ENCODE peak calls at places on chromosomes 2 and 18, in six cellular contexts. D, I, W, N, E and U are unnamed samples.
A peak's percentile ranks its signal among the peaks of the same experiment; 100 is the strongest.

GRCh38 chr2:27723372-27724144 is 48.0 kb upstream of the MRPL33 start:
- DNase-seq in D (peak; percentile 91), I (peak; percentile 43), W (peak; percentile 89), N (peak; percentile 91), E (peak; percentile 42), U (peak; percentile 73)

GRCh38 chr2:10286216-10287037 is 16.3 kb upstream of the HPCAL1 start:
- DNase-seq in D (no peak), I (no peak), W (no peak), N (no peak), E (no peak), U (peak; percentile 72)

GRCh38 chr18:76572517-76573247 is 77.6 kb upstream of the ZNF516 start:
- DNase-seq in D (peak; percentile 41), I (no peak), W (no peak), N (no peak), E (peak; percentile 1), U (no peak)

GRCh38 chr2:239268549-239268948 is 132.3 kb downstream of the HDAC4 start:
- DNase-seq in D (no peak), I (peak; percentile 49), W (no peak), N (no peak), E (no peak), U (no peak)

GRCh38 chr2:10399358-10399757 is 48.8 kb downstream of the ODC1 start:
- DNase-seq in D (no peak), I (no peak), W (no peak), N (no peak), E (no peak), U (no peak)

GRCh38 chr2:20665261-20666113 is 1.5 kb upstream of the GDF7 start:
- DNase-seq in D (no peak), I (no peak), W (peak; percentile 43), N (peak; percentile 12), E (no peak), U (no peak)

GRCh38 chr18:58682429-58683069 is 11.3 kb downstream of the MALT1 start:
- DNase-seq in D (peak; percentile 73), I (no peak), W (no peak), N (peak; percentile 67), E (no peak), U (peak; percentile 84)

GRCh38 chr18:55780591-55781071 is 192.6 kb upstream of the TCF4 start:
- DNase-seq in D (no peak), I (no peak), W (no peak), N (peak; percentile 71), E (no peak), U (no peak)

GRCh38 chr2:206981089-206981674 is 41.9 kb downstream of the CPO start:
- DNase-seq in D (no peak), I (no peak), W (no peak), N (no peak), E (no peak), U (no peak)

GRCh38 chr2:24568492-24568891 is 77.4 kb downstream of the NCOA1 start:
- DNase-seq in D (no peak), I (no peak), W (no peak), N (no peak), E (no peak), U (peak; percentile 11)

GRCh38 chr2:215427585-215427984 is 8.3 kb downstream of the FN1 start:
- DNase-seq in D (no peak), I (no peak), W (no peak), N (peak; percentile 18), E (no peak), U (no peak)

GRCh38 chr18:6961331-6961730 is 156.3 kb downstream of the LAMA1 start:
- DNase-seq in D (no peak), I (no peak), W (no peak), N (peak; percentile 4), E (no peak), U (peak; percentile 18)

GRCh38 chr2:130150181-130151144 is 5.6 kb upstream of the CCDC74B start:
- DNase-seq in D (no peak), I (no peak), W (no peak), N (no peak), E (no peak), U (no peak)

GRCh38 chr2:223952280-223952968 is 4.8 kb upstream of the MRPL44 start:
- DNase-seq in D (no peak), I (peak; percentile 79), W (peak; percentile 89), N (no peak), E (peak; percentile 81), U (no peak)

GRCh38 chr2:232325324-232326273 is 53.0 kb upstream of the ALPP start:
- DNase-seq in D (peak; percentile 58), I (no peak), W (peak; percentile 62), N (peak; percentile 38), E (peak; percentile 27), U (peak; percentile 40)

GRCh38 chr18:48922801-48923730 is 27.7 kb downstream of the SMAD7 start:
- DNase-seq in D (peak; percentile 87), I (no peak), W (peak; percentile 27), N (peak; percentile 96), E (no peak), U (peak; percentile 38)

GRCh38 chr2:215613265-215613664 is 177.4 kb upstream of the FN1 start:
- DNase-seq in D (peak; percentile 23), I (no peak), W (no peak), N (no peak), E (no peak), U (peak; percentile 16)

GRCh38 chr2:20080839-20081348 is 29.5 kb upstream of the LAPTM4A start:
- DNase-seq in D (no peak), I (no peak), W (peak; percentile 85), N (no peak), E (no peak), U (no peak)

GRCh38 chr2:234682492-234683228 is 185.8 kb upstream of the ARL4C start:
- DNase-seq in D (no peak), I (no peak), W (no peak), N (peak; percentile 17), E (no peak), U (no peak)

GRCh38 chr2:216658702-216659231 is 25.5 kb downstream of the IGFBP2 start:
- DNase-seq in D (peak; percentile 54), I (no peak), W (no peak), N (peak; percentile 42), E (no peak), U (no peak)
- TF ChIP-seq EZH2phosphoT487 in D (no peak), I (no peak), W (no peak), N (no peak), E (no peak), U (no peak)

DNA sequence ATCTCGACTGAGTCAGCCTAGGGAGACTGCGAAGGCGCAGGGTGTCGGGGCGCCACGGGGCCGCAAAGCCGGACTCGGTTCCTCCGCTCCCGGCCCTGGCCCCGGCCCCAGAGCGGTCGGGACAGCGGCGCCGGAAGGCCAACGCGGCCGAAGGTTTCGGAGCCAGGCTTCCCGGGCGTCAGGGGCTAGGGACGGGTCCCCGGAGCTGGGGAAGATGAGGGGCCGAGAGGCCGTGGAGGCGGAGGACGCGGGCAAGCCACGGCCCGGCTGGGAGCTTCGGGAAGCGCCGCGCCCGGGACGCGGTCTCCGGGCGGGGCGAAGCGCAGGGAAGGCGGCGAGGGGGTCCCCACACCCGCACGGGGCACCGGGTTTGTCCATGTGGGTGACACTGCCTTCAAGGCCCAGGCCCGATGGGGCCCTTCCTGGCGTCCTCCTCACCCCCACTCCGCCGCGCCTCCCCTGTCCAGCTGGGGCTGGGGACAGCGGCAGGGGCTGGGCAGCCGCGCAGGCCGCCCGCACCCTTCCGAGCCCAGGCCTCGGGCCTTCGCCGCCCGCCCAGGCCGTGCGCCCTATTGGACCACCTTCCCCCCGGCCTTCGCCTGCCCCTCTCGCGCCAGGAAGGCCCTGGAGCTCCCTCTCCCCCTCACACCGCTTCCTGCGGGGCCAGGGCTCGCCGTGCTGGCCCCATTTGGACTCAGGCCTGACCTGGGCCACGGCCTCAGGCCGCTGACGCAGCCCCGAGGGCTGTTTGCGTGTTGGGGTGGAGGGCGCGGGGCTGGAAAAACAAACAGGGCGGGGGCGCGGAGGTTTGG is 12.6 kb upstream of the SIX3 start:
- DNase-seq in D (no peak), I (no peak), W (peak; percentile 75), N (peak; percentile 34), E (no peak), U (no peak)
- H3K4me3 ChIP-seq in D (no peak overlapping the region), I (no peak overlapping the region), W (peak overlapping the region; percentile 42), N (no peak overlapping the region), E (no peak overlapping the region), U (peak overlapping the region; percentile 30)

GRCh38 chr2:113178891-113179290 is 5.1 kb downstream of the PSD4 start:
- DNase-seq in D (no peak), I (no peak), W (no peak), N (no peak), E (no peak), U (no peak)

GRCh38 chr2:113178069-113178468 is 4.3 kb downstream of the PSD4 start:
- DNase-seq in D (no peak), I (no peak), W (no peak), N (no peak), E (no peak), U (no peak)

GRCh38 chr2:113181491-113182051 is 7.8 kb downstream of the PSD4 start:
- DNase-seq in D (no peak), I (no peak), W (no peak), N (no peak), E (no peak), U (no peak)

GRCh38 chr2:113179446-113180045 is 5.8 kb downstream of the PSD4 start:
- DNase-seq in D (no peak), I (no peak), W (no peak), N (no peak), E (no peak), U (no peak)

DNA sequence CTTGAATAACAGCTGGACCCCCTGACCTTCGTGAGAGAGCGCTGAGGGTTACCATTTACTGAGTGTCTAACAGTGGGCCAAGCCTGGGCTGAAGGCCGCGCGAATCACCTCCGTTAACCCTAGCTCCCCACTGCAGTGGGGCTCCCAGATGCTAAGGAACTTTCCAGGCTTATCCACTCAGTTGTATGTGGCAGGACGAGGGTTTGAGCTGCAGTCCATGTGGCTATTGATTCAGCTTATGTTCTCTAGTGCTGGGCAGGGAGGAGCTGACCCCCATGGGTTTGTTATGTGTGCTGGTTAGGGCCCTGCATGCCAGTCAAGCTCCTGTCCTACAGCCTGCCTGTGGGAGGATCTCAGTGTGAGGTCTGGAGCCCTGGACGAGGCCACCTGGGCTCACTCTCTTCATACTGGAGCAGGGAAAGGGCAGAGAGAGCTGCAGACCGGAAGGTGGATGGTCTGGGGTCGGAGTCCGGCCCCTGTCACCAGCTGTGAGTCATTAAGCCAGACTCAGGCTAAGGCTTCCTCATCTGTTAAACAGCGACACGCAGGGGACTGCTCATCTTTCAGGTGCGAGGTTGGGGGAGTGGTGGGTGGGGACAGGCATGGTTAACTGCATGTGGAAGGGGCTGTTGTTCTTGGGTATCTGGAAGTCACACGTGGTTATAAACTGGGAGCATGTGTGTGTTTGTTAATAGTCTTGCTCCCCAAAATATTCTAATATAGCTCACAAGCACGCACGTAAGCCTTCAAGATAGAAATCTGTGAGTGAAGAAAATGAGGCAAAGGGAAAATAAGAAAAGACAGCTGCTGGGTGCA is 6.6 kb downstream of the PSD4 start:
- DNase-seq in D (peak; percentile 63), I (no peak), W (no peak), N (no peak), E (no peak), U (no peak)
- TF ChIP-seq EZH2phosphoT487 in D (no peak), I (no peak), W (no peak), N (no peak), E (no peak), U (no peak)

GRCh38 chr2:74439373-74440004 is 2.2 kb downstream of the RTKN start:
- DNase-seq in D (no peak), I (no peak), W (peak; percentile 7), N (no peak), E (no peak), U (no peak)

GRCh38 chr2:74438248-74438647 is 3.5 kb downstream of the RTKN start:
- DNase-seq in D (no peak), I (no peak), W (no peak), N (no peak), E (no peak), U (no peak)

GRCh38 chr2:74436804-74437695 is 4.7 kb downstream of the RTKN start:
- DNase-seq in D (no peak), I (no peak), W (no peak), N (no peak), E (peak; percentile 37), U (no peak)

GRCh38 chr2:74440005-74440377 is 1.7 kb downstream of the RTKN start:
- DNase-seq in D (peak; percentile 75), I (no peak), W (peak; percentile 69), N (peak; percentile 81), E (no peak), U (no peak)

GRCh38 chr2:74436111-74436803 is 5.5 kb downstream of the RTKN start:
- DNase-seq in D (no peak), I (no peak), W (no peak), N (no peak), E (no peak), U (no peak)
- H3K4me3 ChIP-seq in D (no peak overlapping the region), I (no peak overlapping the region), W (no peak overlapping the region), N (no peak overlapping the region), E (no peak overlapping the region), U (no peak overlapping the region)